ENCODE peak calls at places on chromosomes 2 and 18, in four cellular contexts. One of them, this sample, is unnamed.

GRCh38 chr2:217790195-217790594 is 212.6 kb downstream of the TNS1 start:
- DNase-seq in AG04450: no peak
- DNase-seq in brain microvascular endothelial cell: peak
- DNase-seq in A549: no peak
- DNase-seq in this sample: no peak

GRCh38 chr2:26623541-26624497 is 17.3 kb downstream of the CIB4 start:
- DNase-seq in AG04450: no peak
- DNase-seq in brain microvascular endothelial cell: peak
- DNase-seq in A549: no peak
- DNase-seq in this sample: no peak

GRCh38 chr2:140383781-140384180 is 1603.6 kb upstream of the NXPH2 start:
- DNase-seq in AG04450: no peak
- DNase-seq in brain microvascular endothelial cell: no peak
- DNase-seq in A549: no peak
- DNase-seq in this sample: no peak

GRCh38 chr18:68177807-68178702 is 536.9 kb downstream of the TMX3 start:
- DNase-seq in AG04450: peak
- DNase-seq in brain microvascular endothelial cell: peak
- DNase-seq in A549: no peak
- DNase-seq in this sample: no peak

GRCh38 chr2:169010180-169010579 is 20.9 kb downstream of the ABCB11 start:
- DNase-seq in AG04450: no peak
- DNase-seq in brain microvascular endothelial cell: no peak
- DNase-seq in A549: no peak
- DNase-seq in this sample: no peak

GRCh38 chr2:99806758-99807157 is 316.9 kb upstream of the REV1 start:
- DNase-seq in AG04450: peak
- DNase-seq in brain microvascular endothelial cell: peak
- DNase-seq in A549: peak
- DNase-seq in this sample: no peak

GRCh38 chr2:180006236-180006635 is 861 bp downstream of the CWC22 start:
- DNase-seq in AG04450: no peak
- DNase-seq in brain microvascular endothelial cell: no peak
- DNase-seq in A549: no peak
- DNase-seq in this sample: no peak

GRCh38 chr2:96916156-96917007 is 46.5 kb upstream of the SEMA4C start:
- DNase-seq in AG04450: no peak
- DNase-seq in brain microvascular endothelial cell: no peak
- DNase-seq in A549: no peak
- DNase-seq in this sample: no peak

GRCh38 chr18:36766836-36767235 is 62.0 kb downstream of the TPGS2 start:
- DNase-seq in AG04450: no peak
- DNase-seq in brain microvascular endothelial cell: no peak
- DNase-seq in A549: no peak
- DNase-seq in this sample: no peak

GRCh38 chr2:129301431-129301913 is 678.0 kb upstream of the RAB6C start:
- DNase-seq in AG04450: no peak
- DNase-seq in brain microvascular endothelial cell: no peak
- DNase-seq in A549: no peak
- DNase-seq in this sample: no peak

GRCh38 chr2:235416816-235417499 is 76.9 kb upstream of the AGAP1 start:
- DNase-seq in AG04450: no peak
- DNase-seq in brain microvascular endothelial cell: peak
- DNase-seq in A549: peak
- DNase-seq in this sample: no peak

GRCh38 chr2:188721231-188721630 is 252.9 kb upstream of the COL3A1 start:
- DNase-seq in AG04450: no peak
- DNase-seq in brain microvascular endothelial cell: no peak
- DNase-seq in A549: no peak
- DNase-seq in this sample: no peak

GRCh38 chr2:73386342-73386868 is 769 bp downstream of the ALMS1 start:
- DNase-seq in AG04450: no peak
- DNase-seq in brain microvascular endothelial cell: no peak
- DNase-seq in A549: no peak
- DNase-seq in this sample: no peak

GRCh38 chr2:3059111-3059990 is 318.3 kb downstream of the EIPR1 start:
- DNase-seq in AG04450: no peak
- DNase-seq in brain microvascular endothelial cell: no peak
- DNase-seq in A549: no peak
- DNase-seq in this sample: no peak
- H3K27ac ChIP-seq in AG04450: no peak
- H3K27ac ChIP-seq in brain microvascular endothelial cell: no peak
- H3K27ac ChIP-seq in A549: no peak
- H3K27ac ChIP-seq in this sample: no peak

DNA sequence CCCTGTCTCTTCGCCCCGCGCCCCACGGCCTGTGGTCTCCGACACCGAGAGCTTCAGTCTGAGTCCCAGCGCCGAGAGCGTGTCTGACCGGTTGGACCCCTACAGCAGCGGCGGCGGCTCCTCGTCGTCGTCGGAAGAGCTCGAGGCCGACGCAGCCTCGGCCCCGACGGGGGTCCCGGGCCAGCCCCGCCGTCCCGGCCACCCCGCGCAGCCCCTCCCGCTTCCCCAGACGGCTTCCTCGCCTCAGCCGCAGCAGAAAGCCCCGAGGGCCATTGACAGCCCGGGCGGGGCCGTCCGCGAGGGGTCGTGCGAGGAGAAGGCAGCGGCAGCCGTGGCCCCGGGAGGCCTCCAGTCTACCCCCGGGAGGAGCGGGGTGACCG is 1.3 kb downstream of the PHLPP1 start:
- DNase-seq in AG04450: no peak
- DNase-seq in brain microvascular endothelial cell: peak
- DNase-seq in A549: peak
- DNase-seq in this sample: no peak
- H3K27ac ChIP-seq in AG04450: no peak
- H3K27ac ChIP-seq in brain microvascular endothelial cell: no peak
- H3K27ac ChIP-seq in A549: peak
- H3K27ac ChIP-seq in this sample: no peak

GRCh38 chr2:6934329-6934728 is 17.1 kb downstream of the RNF144A start:
- DNase-seq in AG04450: no peak
- DNase-seq in brain microvascular endothelial cell: no peak
- DNase-seq in A549: no peak
- DNase-seq in this sample: no peak
- H3K27ac ChIP-seq in AG04450: no peak
- H3K27ac ChIP-seq in brain microvascular endothelial cell: no peak
- H3K27ac ChIP-seq in A549: no peak
- H3K27ac ChIP-seq in this sample: no peak

DNA sequence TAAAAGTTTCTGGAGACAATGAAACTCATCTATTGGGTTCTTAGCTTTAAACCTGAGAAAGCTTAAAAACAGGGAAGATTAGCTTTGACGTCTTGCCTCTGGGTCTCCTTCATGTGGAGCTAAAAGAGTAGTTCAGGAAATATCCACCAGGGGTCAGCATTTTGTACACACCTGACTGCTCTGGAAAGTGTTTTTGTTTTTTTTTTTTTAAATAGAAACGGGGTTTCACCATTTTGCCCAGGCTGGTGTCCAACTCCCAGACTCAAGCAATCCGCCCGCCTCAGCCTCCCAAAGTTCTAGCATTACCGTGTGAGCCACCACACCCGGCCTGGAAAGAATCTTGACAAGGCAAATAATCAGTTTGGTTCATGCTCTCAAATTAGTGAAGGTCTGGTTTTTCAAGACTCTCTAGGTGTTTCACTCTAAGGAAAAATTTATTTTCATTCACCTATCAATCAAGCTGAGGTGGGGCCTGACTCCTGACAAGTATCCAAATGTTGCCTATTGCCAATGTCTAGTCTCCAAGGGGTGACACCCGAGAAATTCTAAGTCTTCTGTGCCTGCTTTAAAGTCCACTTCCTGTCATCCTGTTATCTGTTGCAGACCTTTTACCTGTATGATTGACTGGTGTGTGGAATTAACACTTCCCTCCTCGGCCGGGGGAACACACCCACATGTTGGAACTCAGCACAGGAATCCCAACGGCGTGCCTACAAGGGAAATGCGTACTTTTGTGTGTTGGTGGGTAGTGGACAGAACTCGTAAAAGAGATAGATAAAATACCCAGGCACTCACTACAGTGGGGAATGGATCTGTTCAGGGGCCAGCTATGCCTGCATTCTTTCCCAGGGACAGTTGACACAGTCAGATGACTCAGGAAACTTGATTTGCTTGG is 11.3 kb downstream of the IL1RN start:
- DNase-seq in AG04450: peak
- DNase-seq in brain microvascular endothelial cell: peak
- DNase-seq in A549: peak
- DNase-seq in this sample: peak
- H3K27ac ChIP-seq in AG04450: no peak
- H3K27ac ChIP-seq in brain microvascular endothelial cell: no peak
- H3K27ac ChIP-seq in A549: peak
- H3K27ac ChIP-seq in this sample: no peak

GRCh38 chr2:136351684-136352083 is 233.7 kb upstream of the CXCR4 start:
- DNase-seq in AG04450: no peak
- DNase-seq in brain microvascular endothelial cell: no peak
- DNase-seq in A549: no peak
- DNase-seq in this sample: no peak
- H3K27ac ChIP-seq in AG04450: no peak
- H3K27ac ChIP-seq in brain microvascular endothelial cell: no peak
- H3K27ac ChIP-seq in A549: no peak
- H3K27ac ChIP-seq in this sample: no peak

DNA sequence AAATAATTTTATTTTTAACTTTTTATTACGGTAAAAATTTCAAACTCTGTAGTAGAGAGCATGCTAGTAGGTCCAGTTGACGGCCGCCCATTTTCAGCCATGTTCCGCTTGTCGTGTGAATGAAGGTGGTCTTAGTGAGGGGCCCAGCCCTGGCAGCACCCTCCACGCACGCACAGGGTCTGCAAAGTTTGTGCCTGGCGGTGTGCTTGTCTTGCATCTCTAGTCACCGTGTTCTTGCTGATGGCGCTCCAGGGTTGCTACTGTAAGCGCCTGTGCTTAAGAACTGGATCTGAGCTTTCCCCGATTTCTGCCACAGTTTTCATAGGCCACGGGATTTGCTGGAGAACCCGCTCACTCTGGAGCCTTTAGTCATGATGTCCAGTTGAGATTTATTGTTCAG is 28.9 kb downstream of the LDLRAD4 start:
- DNase-seq in AG04450: no peak
- DNase-seq in brain microvascular endothelial cell: no peak
- DNase-seq in A549: no peak
- DNase-seq in this sample: no peak
- H3K27ac ChIP-seq in AG04450: no peak
- H3K27ac ChIP-seq in brain microvascular endothelial cell: no peak
- H3K27ac ChIP-seq in A549: no peak
- H3K27ac ChIP-seq in this sample: no peak

DNA sequence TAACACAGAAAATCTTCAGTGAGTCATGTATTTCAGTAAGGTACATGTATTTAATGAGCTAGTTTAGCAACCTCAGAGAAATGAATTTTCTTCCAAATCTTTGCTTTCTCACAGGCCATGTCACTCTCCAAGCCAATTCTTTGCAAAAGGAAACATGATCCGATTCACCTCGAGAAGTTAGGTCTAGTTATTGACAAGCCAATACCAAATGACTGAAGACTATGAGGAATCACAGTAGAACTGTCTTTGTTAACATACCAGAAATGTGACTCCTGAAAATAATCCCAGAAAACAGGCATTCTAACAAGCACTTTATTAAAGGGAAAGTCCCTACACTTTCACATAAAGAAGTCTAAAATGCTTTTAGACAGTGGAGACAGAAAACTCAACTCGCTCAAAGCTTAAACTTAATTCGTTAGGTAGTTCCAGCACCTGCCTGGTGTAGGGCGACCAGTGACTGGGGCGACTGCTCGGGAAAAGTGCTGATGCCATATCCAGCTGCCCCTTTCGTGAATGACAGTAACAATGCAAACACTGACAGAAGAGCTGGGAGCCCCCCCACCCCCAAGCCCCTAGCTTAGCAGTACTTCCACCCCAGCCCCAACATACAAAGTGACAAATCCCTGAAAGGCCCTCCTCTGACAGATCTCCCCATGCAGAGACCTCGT is 1.9 kb downstream of the MEMO1 start:
- DNase-seq in AG04450: no peak
- DNase-seq in brain microvascular endothelial cell: no peak
- DNase-seq in A549: no peak
- DNase-seq in this sample: no peak
- H3K27ac ChIP-seq in AG04450: no peak
- H3K27ac ChIP-seq in brain microvascular endothelial cell: no peak
- H3K27ac ChIP-seq in A549: peak
- H3K27ac ChIP-seq in this sample: no peak

GRCh38 chr2:24434576-24434975 is 56.5 kb upstream of the NCOA1 start:
- DNase-seq in AG04450: no peak
- DNase-seq in brain microvascular endothelial cell: no peak
- DNase-seq in A549: no peak
- DNase-seq in this sample: no peak
- H3K27ac ChIP-seq in AG04450: no peak
- H3K27ac ChIP-seq in brain microvascular endothelial cell: no peak
- H3K27ac ChIP-seq in A549: no peak
- H3K27ac ChIP-seq in this sample: no peak

GRCh38 chr2:127680706-127681287 is 5.5 kb upstream of the LIMS2 start:
- DNase-seq in AG04450: no peak
- DNase-seq in brain microvascular endothelial cell: no peak
- DNase-seq in A549: no peak
- DNase-seq in this sample: no peak
- H3K27ac ChIP-seq in AG04450: no peak
- H3K27ac ChIP-seq in brain microvascular endothelial cell: no peak
- H3K27ac ChIP-seq in A549: no peak
- H3K27ac ChIP-seq in this sample: no peak

DNA sequence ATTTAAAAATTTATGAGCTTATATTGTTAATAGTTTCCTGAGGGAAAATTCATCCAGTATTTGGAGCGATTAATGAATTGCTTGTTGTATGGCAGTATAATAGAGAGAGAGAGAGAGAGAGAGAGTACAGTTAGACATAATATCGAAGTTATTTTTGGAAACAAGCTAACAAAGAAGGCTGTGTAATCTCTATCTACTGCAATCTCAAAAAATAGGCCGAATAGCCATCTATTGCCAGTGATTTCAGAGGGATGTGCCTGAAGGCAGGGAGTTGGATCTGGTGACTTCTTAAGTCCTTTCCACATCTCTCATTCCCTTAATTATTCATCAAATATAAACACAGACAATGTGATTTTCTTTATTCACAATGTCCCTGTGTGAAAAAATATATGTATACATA is 433.1 kb upstream of the RAB12 start:
- DNase-seq in AG04450: no peak
- DNase-seq in brain microvascular endothelial cell: no peak
- DNase-seq in A549: no peak
- DNase-seq in this sample: no peak
- H3K27ac ChIP-seq in AG04450: no peak
- H3K27ac ChIP-seq in brain microvascular endothelial cell: no peak
- H3K27ac ChIP-seq in A549: no peak
- H3K27ac ChIP-seq in this sample: no peak